ENCODE peak calls at places on chromosomes 16 and 17, in nine cellular contexts. Z is H1, T is GM18507, Y is mesothelial cell of epicardium, D is stomach, V is iPS DF 19.7, U is H54, L is Calu3, X is psoas muscle. W is an unnamed sample.

GRCh38 chr17:7478276-7479138 is 924 bp downstream of the ZBTB4 start:
- DNase-seq in Z (peak; percentile 69), T (no peak), Y (peak; percentile 60), D (peak; percentile 55), V (no peak), U (peak; percentile 57), L (peak; percentile 35), X (peak; percentile 79), W (peak; percentile 51)

GRCh38 chr16:78045865-78046581 is 23.7 kb downstream of the CLEC3A start:
- DNase-seq in Z (peak; percentile 97), T (no peak), Y (peak; percentile 95), D (peak; percentile 70), V (peak; percentile 40), U (peak; percentile 18), L (no peak), X (no peak), W (peak; percentile 95)

GRCh38 chr17:18187816-18188761 is 4.5 kb downstream of the ALKBH5 start:
- DNase-seq in Z (no peak), T (no peak), Y (no peak), D (no peak), V (no peak), U (peak; percentile 98), L (no peak), X (no peak), W (no peak)

GRCh38 chr17:14935139-14935538 is 330.0 kb downstream of the PMP22 start:
- DNase-seq in Z (no peak), T (no peak), Y (no peak), D (no peak), V (no peak), U (no peak), L (no peak), X (no peak), W (no peak)

GRCh38 chr16:79867425-79867997 is 267.0 kb upstream of the MAF start:
- DNase-seq in Z (no peak), T (no peak), Y (no peak), D (no peak), V (no peak), U (no peak), L (no peak), X (no peak), W (no peak)

GRCh38 chr17:39400547-39401411 is 647 bp downstream of the FBXL20 start:
- DNase-seq in Z (no peak), T (no peak), Y (no peak), D (peak; percentile 27), V (no peak), U (no peak), L (no peak), X (peak; percentile 70), W (no peak)

GRCh38 chr17:16455997-16456769 is 35.8 kb downstream of the LRRC75A start:
- DNase-seq in Z (no peak), T (no peak), Y (no peak), D (no peak), V (no peak), U (no peak), L (no peak), X (no peak), W (no peak)

GRCh38 chr17:11493947-11494346 is 104.3 kb upstream of the DNAH9 start:
- DNase-seq in Z (no peak), T (no peak), Y (no peak), D (no peak), V (no peak), U (no peak), L (no peak), X (no peak), W (no peak)

GRCh38 chr16:8962393-8963009 is 1.2 kb downstream of the USP7 start:
- DNase-seq in Z (no peak), T (no peak), Y (peak; percentile 54), D (peak; percentile 50), V (no peak), U (no peak), L (peak; percentile 30), X (peak; percentile 62), W (no peak)

GRCh38 chr17:45073414-45074070 is 12.4 kb downstream of the NMT1 start:
- DNase-seq in Z (no peak), T (no peak), Y (no peak), D (no peak), V (no peak), U (no peak), L (no peak), X (no peak), W (no peak)

GRCh38 chr16:27679899-27680298 is 130.0 kb downstream of the KATNIP start:
- DNase-seq in Z (no peak), T (no peak), Y (no peak), D (no peak), V (no peak), U (no peak), L (no peak), X (no peak), W (no peak)

GRCh38 chr16:10250137-10250850 is 68.1 kb upstream of the GRIN2A start:
- DNase-seq in Z (no peak), T (no peak), Y (no peak), D (no peak), V (no peak), U (no peak), L (no peak), X (no peak), W (no peak)

GRCh38 chr16:80198995-80199299 is 341.8 kb upstream of the DYNLRB2 start:
- DNase-seq in Z (no peak), T (no peak), Y (no peak), D (no peak), V (no peak), U (no peak), L (no peak), X (no peak), W (no peak)

GRCh38 chr17:30095507-30096244 is 20.9 kb upstream of the NSRP1 start:
- DNase-seq in Z (no peak), T (peak; percentile 4), Y (no peak), D (no peak), V (no peak), U (peak; percentile 18), L (peak; percentile 41), X (no peak), W (no peak)

GRCh38 chr17:61009619-61010018 is 332.0 kb downstream of the BCAS3 start:
- DNase-seq in Z (no peak), T (no peak), Y (no peak), D (no peak), V (no peak), U (no peak), L (no peak), X (no peak), W (no peak)

GRCh38 chr17:13415877-13416416 is 185.8 kb downstream of the HS3ST3A1 start:
- DNase-seq in Z (no peak), T (no peak), Y (peak; percentile 52), D (no peak), V (no peak), U (peak; percentile 19), L (no peak), X (no peak), W (no peak)

GRCh38 chr16:1745900-1746692 is 25.2 kb downstream of the NME3 start:
- DNase-seq in Z (no peak), T (no peak), Y (no peak), D (no peak), V (no peak), U (peak; percentile 95), L (no peak), X (no peak), W (no peak)